ENCODE peak calls at places on chromosomes 7 and 10, in four cellular contexts. N is IMR-90, F is mesendoderm, A is OCI-LY7. Q is an unnamed sample.

GRCh38 chr10:110214380-110214826 is 7.0 kb downstream of the MXI1 start:
- DNase-seq in N (peak; percentile 42), A (peak; percentile 40), F (no peak), Q (peak; percentile 27)

GRCh38 chr10:26483554-26483953 is 45.4 kb downstream of the APBB1IP start:
- DNase-seq in N (no peak), F (no peak), A (no peak), Q (no peak)

GRCh38 chr7:143299346-143299745 is 11.2 kb downstream of the CASP2 start:
- DNase-seq in A (no peak), N (peak; percentile 85), F (no peak), Q (no peak)

GRCh38 chr10:76491216-76491615 is 1059.8 kb downstream of the LRMDA start:
- DNase-seq in N (no peak), F (no peak), A (no peak), Q (no peak)

GRCh38 chr7:88885131-88885530 is 89.6 kb upstream of the TEX47 start:
- DNase-seq in N (no peak), F (no peak), A (no peak), Q (no peak)

GRCh38 chr10:52319926-52320325 is 5.8 kb downstream of the DKK1 start:
- DNase-seq in F (no peak), A (no peak), N (peak; percentile 68), Q (no peak)

GRCh38 chr10:87761153-87761552 is 56.9 kb downstream of the ATAD1 start:
- DNase-seq in F (no peak), N (no peak), A (no peak), Q (no peak)

GRCh38 chr10:62433181-62433692 is 59.1 kb downstream of the ZNF365 start:
- DNase-seq in N (peak; percentile 97), A (no peak), F (peak; percentile 36), Q (no peak)

GRCh38 chr7:13898957-13899670 is 90.4 kb downstream of the ETV1 start:
- DNase-seq in A (no peak), F (peak; percentile 60), N (no peak), Q (no peak)

GRCh38 chr10:123926401-123927264 is 35.0 kb upstream of the CPXM2 start:
- DNase-seq in F (no peak), N (peak; percentile 1), A (peak; percentile 17), Q (no peak)

GRCh38 chr10:68082815-68083395 is 7.8 kb upstream of the HERC4 start:
- DNase-seq in N (peak; percentile 67), A (no peak), F (no peak), Q (no peak)

GRCh38 chr7:11343136-11343535 is 369.5 kb downstream of the PHF14 start:
- DNase-seq in N (no peak), A (no peak), F (no peak), Q (no peak)

GRCh38 chr10:58775960-58776574 is 263.4 kb downstream of the BICC1 start:
- DNase-seq in A (no peak), F (peak; percentile 18), N (peak; percentile 86), Q (no peak)

GRCh38 chr10:68938117-68938516 is 17.9 kb upstream of the DDX21 start:
- DNase-seq in F (no peak), N (peak; percentile 5), A (no peak), Q (no peak)

DNA sequence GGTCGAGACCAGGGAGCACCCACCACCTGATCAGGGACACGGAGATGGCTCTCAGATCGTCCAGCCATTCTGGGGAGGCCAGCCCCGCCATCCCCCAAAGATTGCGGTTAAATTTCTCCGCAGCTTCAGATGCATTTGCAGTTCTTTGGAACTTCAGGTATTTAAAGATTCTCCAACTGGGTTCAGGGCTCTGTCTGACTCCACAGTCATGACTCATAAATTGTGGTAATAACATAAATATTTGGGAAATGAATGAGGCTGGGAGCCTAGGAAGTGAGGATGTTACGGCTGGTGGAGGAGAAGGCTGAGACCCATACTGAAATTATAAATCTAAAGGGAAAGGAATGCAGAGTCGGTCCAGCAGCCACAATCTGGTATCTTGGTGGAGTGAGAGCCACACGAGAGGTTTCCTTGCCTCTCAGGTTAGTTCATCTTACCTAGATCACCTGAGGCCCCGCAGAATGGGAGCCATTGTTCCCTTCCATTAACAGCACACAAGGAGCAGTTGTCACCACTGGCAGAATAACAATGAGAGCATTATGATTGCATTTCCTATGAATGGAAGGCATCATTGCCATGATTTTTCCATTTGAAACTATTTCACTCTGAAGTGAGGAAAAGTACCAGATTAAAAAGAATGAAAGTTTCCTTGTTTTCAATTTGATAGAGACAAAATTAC is 26.7 kb upstream of the DNAJB6 start:
- DNase-seq in F (peak; percentile 85), N (peak; percentile 96), A (no peak), Q (no peak)
- H3K4me2 ChIP-seq in F (no peak overlapping the region), N (peak overlapping the region; percentile 80), A (no peak overlapping the region), Q (no peak overlapping the region)

GRCh38 chr7:1531979-1532455 is 1.5 kb downstream of the MAFK start:
- DNase-seq in A (no peak), F (no peak), N (no peak), Q (no peak)
- H3K4me2 ChIP-seq in A (peak overlapping the region; percentile 98), F (no peak overlapping the region), N (peak overlapping the region; percentile 85), Q (peak overlapping the region; percentile 95)

DNA sequence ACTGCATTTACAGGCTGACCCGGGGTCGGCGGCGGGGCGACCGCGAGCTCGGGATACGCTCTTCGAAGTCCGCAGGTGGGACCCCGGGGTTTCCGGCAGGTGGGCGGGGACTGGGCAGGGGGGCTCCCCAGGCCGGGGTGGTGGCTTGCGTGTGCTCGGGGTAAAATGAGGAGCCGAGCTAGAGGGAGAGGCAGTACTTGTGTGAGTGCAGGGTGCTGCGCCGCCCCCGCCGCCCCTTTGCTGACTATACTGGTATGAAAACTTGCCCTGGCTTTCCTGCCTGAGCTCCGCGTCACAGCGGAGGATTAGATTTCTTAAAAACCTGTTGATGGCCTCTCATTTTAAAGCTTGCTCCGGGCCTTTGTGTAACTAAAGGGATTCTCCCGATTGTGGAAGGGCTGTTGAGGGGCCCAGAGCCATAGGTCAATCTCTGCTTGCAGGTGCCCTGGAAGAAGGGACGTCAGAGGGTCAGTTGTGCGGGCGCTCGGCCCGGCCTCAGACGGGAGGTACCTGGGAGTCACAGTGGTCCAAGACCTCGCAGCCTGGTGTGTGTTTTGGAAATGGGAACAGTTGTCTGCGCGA is 488 bp downstream of the ARMC10 start:
- DNase-seq in F (peak; percentile 64), A (peak; percentile 74), N (peak; percentile 62), Q (peak; percentile 84)
- H3K4me2 ChIP-seq in F (peak overlapping the region; percentile 35), A (peak overlapping the region; percentile 85), N (peak overlapping the region; percentile 98), Q (peak overlapping the region; percentile 74)

GRCh38 chr7:150945853-150946825 is 32.0 kb downstream of the KCNH2 start:
- DNase-seq in A (no peak), F (peak; percentile 28), N (no peak), Q (no peak)

GRCh38 chr7:150948791-150949251 is 29.3 kb downstream of the KCNH2 start:
- DNase-seq in F (no peak), N (no peak), A (no peak), Q (no peak)

GRCh38 chr7:150946826-150947750 is 31.0 kb downstream of the KCNH2 start:
- DNase-seq in F (no peak), N (no peak), A (no peak), Q (no peak)

GRCh38 chr7:150949564-150949963 is 28.6 kb downstream of the KCNH2 start:
- DNase-seq in F (peak; percentile 87), N (no peak), A (no peak), Q (no peak)

DNA sequence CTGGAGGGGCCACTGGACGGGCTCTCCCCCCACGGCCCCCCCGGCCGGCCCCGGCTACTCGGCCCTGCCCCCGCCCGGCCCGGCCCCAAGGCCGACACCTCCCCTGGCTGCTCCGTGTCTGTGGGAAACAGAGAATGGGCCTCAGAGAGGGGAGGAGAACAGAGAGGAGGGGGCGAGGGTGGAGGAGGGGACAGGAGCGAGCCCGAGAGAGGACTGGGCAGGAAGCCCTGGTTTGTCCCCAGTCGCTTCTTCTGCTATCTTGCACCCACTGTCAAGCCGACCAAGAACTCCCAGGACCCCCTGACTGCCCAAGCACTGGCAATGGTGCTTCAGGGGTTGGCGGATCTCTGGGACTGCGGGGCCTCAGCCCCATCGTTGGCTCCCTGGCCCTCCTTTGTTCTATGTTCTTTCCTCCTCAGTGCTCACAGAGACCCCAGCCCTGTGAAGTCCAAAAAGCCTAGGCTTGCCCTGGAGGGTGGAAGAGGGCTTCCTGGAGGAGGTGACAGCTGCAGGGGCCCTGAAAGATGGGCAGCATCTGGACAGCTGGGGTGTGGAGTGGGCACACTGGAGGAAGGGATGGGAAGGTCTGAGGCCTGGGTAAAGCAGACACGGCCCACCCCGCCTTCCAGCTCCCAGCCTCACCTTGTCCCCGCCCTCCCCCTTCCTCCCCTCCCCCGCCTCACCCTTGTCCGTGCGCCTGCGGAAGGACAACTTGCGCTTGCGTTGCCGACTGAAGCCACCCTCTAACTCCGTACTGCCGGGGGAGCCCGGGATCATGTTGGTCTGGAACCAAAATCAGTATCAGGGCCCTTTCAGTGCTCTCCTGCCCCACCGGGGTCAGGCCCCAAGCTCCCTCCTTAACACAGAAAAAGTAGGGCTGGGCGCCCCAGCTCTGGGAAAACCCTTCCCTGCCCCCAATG is 30.1 kb downstream of the KCNH2 start:
- DNase-seq in N (no peak), F (peak; percentile 32), A (no peak), Q (no peak)
- H3K4me2 ChIP-seq in N (no peak overlapping the region), F (peak overlapping the region; percentile 21), A (no peak overlapping the region), Q (no peak overlapping the region)

DNA sequence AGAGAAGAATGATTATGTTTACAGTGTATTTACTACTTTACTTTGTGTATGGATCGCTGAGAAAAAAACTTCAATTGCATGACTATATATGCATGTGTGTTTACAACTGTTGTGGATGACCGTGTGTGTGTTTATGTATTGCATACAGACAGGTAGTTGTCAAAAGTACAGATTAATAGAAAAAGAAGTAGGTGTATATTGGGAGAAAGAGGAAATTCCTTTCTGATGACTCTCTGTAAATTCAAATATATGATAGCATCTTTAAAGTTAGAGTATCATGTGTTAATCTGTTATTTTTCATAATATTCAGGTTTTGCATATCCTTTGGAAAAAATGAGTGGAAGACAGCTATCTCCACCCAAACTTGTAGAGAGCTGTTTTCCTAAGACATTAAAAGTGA is 160.4 kb upstream of the AGR3 start:
- DNase-seq in A (no peak), N (no peak), F (no peak), Q (no peak)
- H3K4me2 ChIP-seq in A (no peak overlapping the region), N (peak overlapping the region; percentile 24), F (no peak overlapping the region), Q (no peak overlapping the region)

DNA sequence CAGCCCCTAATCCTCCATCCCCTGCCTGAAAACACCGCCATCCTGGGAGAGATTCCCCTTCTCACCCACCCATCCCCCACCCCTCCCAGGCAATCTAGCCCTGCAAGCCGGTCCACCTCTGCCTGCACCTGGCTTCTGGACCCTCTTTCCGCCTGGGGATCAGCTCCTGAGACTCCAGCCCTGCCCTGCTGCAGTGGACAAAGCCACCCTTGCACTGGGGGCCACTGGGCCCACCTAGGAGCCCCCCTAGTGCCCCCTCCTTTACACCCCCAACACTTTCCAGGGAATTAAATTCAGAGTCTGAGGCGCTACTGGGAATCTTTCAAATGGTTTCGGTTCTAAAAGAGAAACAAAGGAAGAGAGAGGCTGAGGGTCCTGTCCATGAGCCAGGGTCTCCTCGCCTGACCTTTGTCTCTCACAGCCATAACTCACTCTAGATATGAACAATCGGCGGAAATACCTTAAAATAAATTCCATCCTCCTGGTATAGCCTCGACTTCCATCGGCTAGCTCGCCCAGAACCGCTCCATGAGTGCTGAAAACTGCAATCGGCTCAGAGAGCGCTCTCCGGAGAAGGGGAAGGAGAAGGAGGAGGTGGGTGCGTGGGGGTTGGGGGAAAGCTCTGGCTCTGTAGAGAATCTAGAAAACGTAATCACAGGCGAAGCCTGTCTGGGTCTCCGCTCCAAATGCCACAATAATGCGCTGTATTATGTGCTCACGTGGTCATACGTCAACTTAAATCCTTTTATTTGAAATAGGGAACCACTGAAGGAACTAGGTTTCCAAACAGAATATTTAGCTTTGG is 12.7 kb downstream of the HOXA4 start:
- DNase-seq in F (no peak), A (no peak), N (peak; percentile 97), Q (no peak)
- H3K4me2 ChIP-seq in F (no peak overlapping the region), A (no peak overlapping the region), N (peak overlapping the region; percentile 78), Q (no peak overlapping the region)

Q was measured in DND-41.